ENCODE peak calls at places on chromosomes 13 and 19, in ten cellular contexts. U, X, D, H, S, Q, V, P, N and F are unnamed samples.

GRCh38 chr13:38900188-38900587 is 90.4 kb downstream of the STOML3 start:
- DNase-seq in U (no peak), X (no peak), H (no peak), D (no peak), Q (no peak), V (no peak), N (peak; percentile 60), P (no peak), S (no peak), F (no peak)

GRCh38 chr13:51425410-51426042 is 27.3 kb downstream of the INTS6 start:
- DNase-seq in V (no peak), S (peak; percentile 40), P (no peak), N (no peak), H (no peak), X (no peak), U (no peak), D (no peak), Q (no peak), F (no peak)

GRCh38 chr13:66657165-66657895 is 572.8 kb downstream of the PCDH9 start:
- DNase-seq in U (no peak), N (no peak), H (peak; percentile 89), P (no peak), V (no peak), D (peak; percentile 66), S (peak; percentile 92), Q (no peak), X (no peak), F (no peak)

GRCh38 chr19:13557756-13558398 is 51.6 kb upstream of the CACNA1A start:
- DNase-seq in Q (no peak), U (no peak), V (no peak), S (no peak), P (no peak), N (peak; percentile 53), X (peak; percentile 24), D (no peak), H (no peak), F (no peak)

GRCh38 chr19:17863520-17864182 is 3.9 kb downstream of the RPL18A start:
- DNase-seq in Q (no peak), S (no peak), D (no peak), U (no peak), V (no peak), H (no peak), P (no peak), N (no peak), X (no peak), F (no peak)

GRCh38 chr19:39083983-39084731 is at the start of gene ACP7:
- DNase-seq in P (no peak), U (no peak), D (no peak), X (peak; percentile 28), S (peak; percentile 18), N (peak; percentile 81), Q (peak; percentile 11), H (no peak), V (peak; percentile 27), F (no peak)

GRCh38 chr13:76438050-76438449 is 448.2 kb downstream of the KCTD12 start:
- DNase-seq in D (no peak), Q (no peak), S (no peak), V (no peak), U (no peak), P (no peak), N (no peak), H (no peak), X (no peak), F (no peak)

GRCh38 chr19:49676136-49676689 is 858 bp upstream of the PRMT1 start:
- DNase-seq in X (no peak), U (no peak), H (peak; percentile 84), Q (no peak), D (peak; percentile 86), N (peak; percentile 90), V (no peak), S (peak; percentile 92), P (no peak), F (peak; percentile 59)

GRCh38 chr19:3671680-3672574 is 28.3 kb downstream of the PIP5K1C start:
- DNase-seq in U (no peak), D (no peak), P (no peak), N (peak; percentile 82), S (peak; percentile 53), H (no peak), V (peak; percentile 49), Q (no peak), X (peak; percentile 33), F (no peak)

GRCh38 chr19:50906217-50906616 is 5.0 kb downstream of the KLK4 start:
- DNase-seq in U (no peak), H (no peak), X (peak; percentile 54), Q (peak; percentile 16), P (no peak), N (peak; percentile 88), V (no peak), S (no peak), D (no peak), F (no peak)

GRCh38 chr13:67130444-67130843 is 99.7 kb downstream of the PCDH9 start:
- DNase-seq in S (no peak), P (no peak), D (no peak), N (no peak), H (no peak), V (no peak), X (no peak), Q (no peak), U (no peak), F (no peak)

GRCh38 chr19:55461259-55461973 is at the start of gene ISOC2:
- DNase-seq in U (peak; percentile 99), D (peak; percentile 100), V (peak; percentile 100), Q (peak; percentile 100), H (peak; percentile 98), X (peak; percentile 100), P (peak; percentile 100), N (peak; percentile 99), S (peak; percentile 100), F (peak; percentile 100)